ENCODE peak calls at places on chromosomes 2 and 18, in six cellular contexts. O, V, A, X, Y and E are unnamed samples.

GRCh38 chr2:127313359-127313758 is 19.4 kb upstream of the ERCC3 start:
- DNase-seq in V (no peak), Y (no peak), O (peak; percentile 64), A (no peak), X (no peak), E (no peak)

GRCh38 chr2:88060907-88061275 is 5.3 kb upstream of the KRCC1 start:
- DNase-seq in V (no peak), O (no peak), Y (no peak), X (no peak), A (no peak), E (no peak)

GRCh38 chr2:31251851-31252250 is 17.9 kb downstream of the EHD3 start:
- DNase-seq in O (no peak), Y (no peak), A (no peak), X (no peak), V (no peak), E (no peak)

GRCh38 chr2:30305235-30305634 is 73.9 kb downstream of the LBH start:
- DNase-seq in A (peak; percentile 52), X (no peak), V (no peak), Y (no peak), O (no peak), E (no peak)

GRCh38 chr2:128578406-128579385 is 260.0 kb upstream of the HS6ST1 start:
- DNase-seq in O (no peak), X (no peak), V (no peak), Y (no peak), A (no peak), E (no peak)

GRCh38 chr2:27724191-27724590 is 47.3 kb upstream of the MRPL33 start:
- DNase-seq in O (no peak), V (no peak), X (no peak), Y (no peak), A (no peak), E (no peak)

GRCh38 chr2:60318544-60318943 is 234.9 kb downstream of the BCL11A start:
- DNase-seq in O (no peak), Y (peak; percentile 37), X (no peak), A (no peak), V (no peak), E (no peak)

GRCh38 chr2:10914272-10914693 is 2.5 kb downstream of the KCNF1 start:
- DNase-seq in O (peak; percentile 49), Y (peak; percentile 47), X (peak; percentile 31), A (no peak), V (no peak), E (peak; percentile 44)

GRCh38 chr2:30689496-30690125 is 117.6 kb downstream of the CAPN13 start:
- DNase-seq in Y (peak; percentile 46), O (no peak), A (no peak), X (no peak), V (no peak), E (no peak)

GRCh38 chr2:156803243-156803642 is 367.1 kb downstream of the GPD2 start:
- DNase-seq in X (no peak), V (peak; percentile 27), O (no peak), A (no peak), Y (no peak), E (no peak)

GRCh38 chr2:68653034-68653433 is 9.7 kb downstream of the PROKR1 start:
- DNase-seq in V (no peak), Y (no peak), A (no peak), O (no peak), X (no peak), E (no peak)

GRCh38 chr2:241142063-241142462 is 7.2 kb downstream of the PASK start:
- DNase-seq in A (no peak), O (no peak), X (no peak), Y (no peak), V (no peak), E (no peak)

GRCh38 chr2:144099746-144100438 is 420.0 kb downstream of the ZEB2 start:
- DNase-seq in Y (no peak), V (no peak), O (no peak), A (peak; percentile 91), X (peak; percentile 80), E (no peak)

GRCh38 chr18:37449618-37450017 is 116.0 kb downstream of the CELF4 start:
- DNase-seq in O (no peak), V (no peak), A (no peak), X (no peak), Y (no peak), E (no peak)

GRCh38 chr18:45951021-45951714 is 16.0 kb downstream of the EPG5 start:
- DNase-seq in O (peak; percentile 32), Y (no peak), X (peak; percentile 86), V (no peak), A (peak; percentile 86), E (no peak)

GRCh38 chr2:227214622-227215041 is 50.2 kb downstream of the COL4A3 start:
- DNase-seq in Y (no peak), A (no peak), V (no peak), X (no peak), O (no peak), E (peak; percentile 2)

GRCh38 chr2:100610381-100610831 is 47.6 kb downstream of the PDCL3 start:
- DNase-seq in A (peak; percentile 37), V (peak; percentile 49), O (peak; percentile 74), X (peak; percentile 61), Y (peak; percentile 80), E (peak; percentile 74)

GRCh38 chr18:49763590-49763989 is 49.7 kb downstream of the ACAA2 start:
- DNase-seq in A (no peak), Y (no peak), V (no peak), X (no peak), O (no peak), E (no peak)

GRCh38 chr2:237091779-237092436 is 6.2 kb downstream of the COPS8 start:
- DNase-seq in O (no peak), V (no peak), A (peak; percentile 69), Y (no peak), X (peak; percentile 96), E (no peak)

GRCh38 chr2:69013123-69013836 is at the start of gene ANTXR1:
- DNase-seq in O (peak; percentile 57), X (peak; percentile 83), A (peak; percentile 75), V (peak; percentile 83), Y (peak; percentile 62), E (peak; percentile 18)

GRCh38 chr18:34397286-34397896 is 172.7 kb upstream of the NOL4 start:
- DNase-seq in A (no peak), O (no peak), V (no peak), Y (no peak), X (no peak), E (no peak)

GRCh38 chr2:231379266-231380215 is 16.0 kb upstream of the B3GNT7 start:
- DNase-seq in O (no peak), V (no peak), A (peak; percentile 27), X (no peak), Y (no peak), E (no peak)

GRCh38 chr2:62291517-62292137 is 95.7 kb downstream of the B3GNT2 start:
- DNase-seq in V (no peak), O (no peak), A (no peak), X (no peak), Y (no peak), E (no peak)

GRCh38 chr2:142601794-142602193 is 275.7 kb upstream of the KYNU start:
- DNase-seq in X (no peak), O (no peak), A (no peak), Y (no peak), V (no peak), E (no peak)